ENCODE peak calls at places on chromosomes 1 and 21, in six cellular contexts. One of them, this sample, is unnamed.

GRCh38 chr1:154353460-154353904 is 28.2 kb downstream of the ATP8B2 start:
- DNase-seq in left lung: no peak
- DNase-seq in fibroblast of lung: peak; percentile 42
- DNase-seq in CD8-positive, alpha-beta T cell: no peak
- DNase-seq in PC-3: peak; percentile 58
- DNase-seq in stomach: peak; percentile 51
- DNase-seq in this sample: no peak

GRCh38 chr1:78279051-78279450 is 211.7 kb upstream of the PTGFR start:
- DNase-seq in fibroblast of lung: peak; percentile 98
- DNase-seq in stomach: no peak
- DNase-seq in left lung: no peak
- DNase-seq in CD8-positive, alpha-beta T cell: no peak
- DNase-seq in PC-3: peak; percentile 49
- DNase-seq in this sample: peak; percentile 89

GRCh38 chr1:115237023-115237422 is 101.0 kb downstream of the NGF start:
- DNase-seq in PC-3: no peak
- DNase-seq in stomach: no peak
- DNase-seq in CD8-positive, alpha-beta T cell: no peak
- DNase-seq in left lung: no peak
- DNase-seq in fibroblast of lung: no peak
- DNase-seq in this sample: no peak

GRCh38 chr1:79667848-79668696 is 661.5 kb upstream of the ADGRL4 start:
- DNase-seq in CD8-positive, alpha-beta T cell: no peak
- DNase-seq in stomach: no peak
- DNase-seq in left lung: no peak
- DNase-seq in fibroblast of lung: no peak
- DNase-seq in PC-3: no peak
- DNase-seq in this sample: no peak

GRCh38 chr1:2438038-2438437 is 25.7 kb upstream of the PEX10 start:
- DNase-seq in fibroblast of lung: no peak
- DNase-seq in stomach: no peak
- DNase-seq in PC-3: peak; percentile 28
- DNase-seq in left lung: no peak
- DNase-seq in CD8-positive, alpha-beta T cell: no peak
- DNase-seq in this sample: no peak

GRCh38 chr1:172180886-172181285 is 239.6 kb upstream of the C1orf105 start:
- DNase-seq in stomach: peak; percentile 42
- DNase-seq in left lung: peak; percentile 41
- DNase-seq in PC-3: no peak
- DNase-seq in CD8-positive, alpha-beta T cell: peak; percentile 14
- DNase-seq in fibroblast of lung: peak; percentile 54
- DNase-seq in this sample: no peak

GRCh38 chr1:21653744-21654100 is 15.4 kb downstream of the RAP1GAP start:
- DNase-seq in left lung: no peak
- DNase-seq in fibroblast of lung: no peak
- DNase-seq in CD8-positive, alpha-beta T cell: no peak
- DNase-seq in PC-3: no peak
- DNase-seq in stomach: no peak
- DNase-seq in this sample: no peak

GRCh38 chr1:31732343-31732742 is 28.5 kb upstream of the COL16A1 start:
- DNase-seq in CD8-positive, alpha-beta T cell: no peak
- DNase-seq in fibroblast of lung: no peak
- DNase-seq in left lung: no peak
- DNase-seq in stomach: no peak
- DNase-seq in PC-3: no peak
- DNase-seq in this sample: no peak

GRCh38 chr1:47431534-47431933 is 6.3 kb upstream of the FOXD2 start:
- DNase-seq in CD8-positive, alpha-beta T cell: no peak
- DNase-seq in stomach: no peak
- DNase-seq in left lung: no peak
- DNase-seq in PC-3: no peak
- DNase-seq in fibroblast of lung: peak; percentile 59
- DNase-seq in this sample: peak; percentile 59

GRCh38 chr21:31641416-31641922 is 18.0 kb upstream of the SOD1 start:
- DNase-seq in PC-3: no peak
- DNase-seq in stomach: no peak
- DNase-seq in fibroblast of lung: no peak
- DNase-seq in CD8-positive, alpha-beta T cell: no peak
- DNase-seq in left lung: no peak
- DNase-seq in this sample: no peak

GRCh38 chr1:184379111-184379752 is 7.6 kb upstream of the C1orf21 start:
- DNase-seq in fibroblast of lung: no peak
- DNase-seq in CD8-positive, alpha-beta T cell: no peak
- DNase-seq in PC-3: peak; percentile 12
- DNase-seq in stomach: no peak
- DNase-seq in left lung: no peak
- DNase-seq in this sample: no peak

GRCh38 chr1:100457683-100458082 is 80.3 kb upstream of the GPR88 start:
- DNase-seq in stomach: no peak
- DNase-seq in CD8-positive, alpha-beta T cell: no peak
- DNase-seq in fibroblast of lung: no peak
- DNase-seq in PC-3: no peak
- DNase-seq in left lung: no peak
- DNase-seq in this sample: no peak

GRCh38 chr1:64133036-64133435 is 70.4 kb upstream of the UBE2U start:
- DNase-seq in CD8-positive, alpha-beta T cell: no peak
- DNase-seq in left lung: no peak
- DNase-seq in stomach: no peak
- DNase-seq in PC-3: peak; percentile 97
- DNase-seq in fibroblast of lung: peak; percentile 92
- DNase-seq in this sample: peak; percentile 81

GRCh38 chr1:184489908-184490307 is 103.1 kb downstream of the C1orf21 start:
- DNase-seq in left lung: no peak
- DNase-seq in fibroblast of lung: no peak
- DNase-seq in CD8-positive, alpha-beta T cell: no peak
- DNase-seq in stomach: no peak
- DNase-seq in PC-3: no peak
- DNase-seq in this sample: no peak

GRCh38 chr1:46595127-46595526 is 8.9 kb downstream of the MKNK1 start:
- DNase-seq in PC-3: no peak
- DNase-seq in left lung: peak; percentile 79
- DNase-seq in fibroblast of lung: no peak
- DNase-seq in stomach: no peak
- DNase-seq in CD8-positive, alpha-beta T cell: no peak
- DNase-seq in this sample: no peak

GRCh38 chr1:178607718-178608408 is 95.0 kb downstream of the TEX35 start:
- DNase-seq in PC-3: no peak
- DNase-seq in stomach: no peak
- DNase-seq in CD8-positive, alpha-beta T cell: no peak
- DNase-seq in left lung: no peak
- DNase-seq in fibroblast of lung: peak; percentile 56
- DNase-seq in this sample: no peak

GRCh38 chr21:46455575-46456385 is 2.9 kb upstream of the DIP2A start:
- DNase-seq in stomach: no peak
- DNase-seq in CD8-positive, alpha-beta T cell: no peak
- DNase-seq in PC-3: peak; percentile 64
- DNase-seq in left lung: no peak
- DNase-seq in fibroblast of lung: peak; percentile 85
- DNase-seq in this sample: no peak

GRCh38 chr1:84722794-84723193 is 32.5 kb upstream of the SSX2IP start:
- DNase-seq in fibroblast of lung: peak; percentile 50
- DNase-seq in CD8-positive, alpha-beta T cell: no peak
- DNase-seq in left lung: no peak
- DNase-seq in PC-3: no peak
- DNase-seq in stomach: no peak
- DNase-seq in this sample: peak; percentile 40

GRCh38 chr1:84721152-84721551 is 30.9 kb upstream of the SSX2IP start:
- DNase-seq in PC-3: peak; percentile 41
- DNase-seq in CD8-positive, alpha-beta T cell: no peak
- DNase-seq in left lung: no peak
- DNase-seq in fibroblast of lung: peak; percentile 92
- DNase-seq in stomach: no peak
- DNase-seq in this sample: peak; percentile 57

GRCh38 chr1:84720275-84720780 is 30.1 kb upstream of the SSX2IP start:
- DNase-seq in left lung: no peak
- DNase-seq in CD8-positive, alpha-beta T cell: no peak
- DNase-seq in fibroblast of lung: no peak
- DNase-seq in PC-3: no peak
- DNase-seq in stomach: no peak
- DNase-seq in this sample: no peak

GRCh38 chr1:84726593-84727275 is 36.5 kb upstream of the SSX2IP start:
- DNase-seq in CD8-positive, alpha-beta T cell: no peak
- DNase-seq in PC-3: peak; percentile 50
- DNase-seq in fibroblast of lung: peak; percentile 51
- DNase-seq in left lung: no peak
- DNase-seq in stomach: no peak
- DNase-seq in this sample: no peak

GRCh38 chr1:84724128-84724860 is 34.0 kb upstream of the SSX2IP start:
- DNase-seq in CD8-positive, alpha-beta T cell: peak; percentile 62
- DNase-seq in PC-3: no peak
- DNase-seq in fibroblast of lung: no peak
- DNase-seq in left lung: no peak
- DNase-seq in stomach: no peak
- DNase-seq in this sample: no peak
- TF ChIP-seq CTCF in CD8-positive, alpha-beta T cell: peak; percentile 49
- TF ChIP-seq CTCF in PC-3: peak; percentile 64
- TF ChIP-seq CTCF in fibroblast of lung: no peak
- TF ChIP-seq CTCF in left lung: peak; percentile 44
- TF ChIP-seq CTCF in stomach: peak; percentile 18
- TF ChIP-seq CTCF in this sample: peak; percentile 12

DNA sequence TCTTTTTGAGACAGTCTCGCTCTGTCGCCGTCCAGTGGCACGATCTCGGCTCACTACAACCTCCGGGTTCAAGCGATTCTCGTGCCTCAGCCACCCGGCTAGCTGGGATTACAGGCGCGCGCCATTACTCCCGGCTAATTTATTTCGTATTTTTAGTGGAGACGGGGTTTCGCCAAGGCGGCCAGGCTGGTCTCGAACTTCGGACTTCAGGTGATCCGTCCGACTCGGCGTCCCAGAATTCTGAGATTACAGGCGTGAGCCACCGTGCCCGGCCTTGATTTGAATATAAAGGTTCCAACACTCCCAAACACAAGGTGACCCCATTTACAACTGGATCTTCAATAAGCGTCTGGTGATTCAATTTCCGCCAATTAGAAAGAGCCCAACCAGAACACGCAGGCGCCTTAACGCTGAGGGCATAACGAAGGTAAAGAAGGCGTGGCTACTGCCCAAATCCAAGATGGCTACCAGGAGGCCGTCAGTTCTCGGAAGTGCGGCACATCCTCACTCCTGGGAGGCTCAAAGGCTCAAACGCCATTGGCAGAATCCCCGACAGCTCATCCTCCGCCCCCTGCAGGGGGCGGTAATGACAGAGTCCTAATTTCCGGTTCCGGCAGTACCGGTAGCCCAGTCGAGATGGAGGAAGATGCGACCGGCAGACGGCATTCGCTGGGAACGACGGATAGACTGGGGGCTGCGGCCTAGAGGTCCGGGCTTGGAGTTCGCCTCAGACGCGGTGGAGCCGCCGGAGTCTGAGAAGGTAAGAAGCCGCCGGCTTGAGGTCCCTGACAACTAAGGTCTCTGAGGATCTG is at the start of gene SLC25A44:
- DNase-seq in CD8-positive, alpha-beta T cell: peak; percentile 95
- DNase-seq in left lung: peak; percentile 97
- DNase-seq in fibroblast of lung: peak; percentile 98
- DNase-seq in stomach: peak; percentile 96
- DNase-seq in PC-3: peak; percentile 100
- DNase-seq in this sample: peak; percentile 97
- TF ChIP-seq CTCF in CD8-positive, alpha-beta T cell: peak; percentile 13
- TF ChIP-seq CTCF in left lung: peak; percentile 69
- TF ChIP-seq CTCF in fibroblast of lung: peak; percentile 45
- TF ChIP-seq CTCF in stomach: peak; percentile 73
- TF ChIP-seq CTCF in PC-3: peak; percentile 43
- TF ChIP-seq CTCF in this sample: peak; percentile 57

GRCh38 chr1:58783090-58783992 is 506 bp downstream of the JUN start:
- DNase-seq in fibroblast of lung: peak; percentile 62
- DNase-seq in CD8-positive, alpha-beta T cell: peak; percentile 38
- DNase-seq in PC-3: peak; percentile 41
- DNase-seq in stomach: peak; percentile 63
- DNase-seq in left lung: peak; percentile 67
- DNase-seq in this sample: no peak

GRCh38 chr1:58786184-58786926 is 2.5 kb upstream of the JUN start:
- DNase-seq in fibroblast of lung: peak; percentile 62
- DNase-seq in left lung: no peak
- DNase-seq in stomach: no peak
- DNase-seq in PC-3: no peak
- DNase-seq in CD8-positive, alpha-beta T cell: no peak
- DNase-seq in this sample: no peak

GRCh38 chr1:58785424-58786058 is 1.7 kb upstream of the JUN start:
- DNase-seq in PC-3: peak; percentile 80
- DNase-seq in CD8-positive, alpha-beta T cell: peak; percentile 34
- DNase-seq in left lung: peak; percentile 69
- DNase-seq in stomach: peak; percentile 82
- DNase-seq in fibroblast of lung: peak; percentile 66
- DNase-seq in this sample: no peak

GRCh38 chr1:58783993-58784757 is at the start of gene JUN:
- DNase-seq in fibroblast of lung: peak; percentile 99
- DNase-seq in stomach: peak; percentile 99
- DNase-seq in CD8-positive, alpha-beta T cell: peak; percentile 98
- DNase-seq in PC-3: peak; percentile 99
- DNase-seq in left lung: peak; percentile 100
- DNase-seq in this sample: peak; percentile 99

DNA sequence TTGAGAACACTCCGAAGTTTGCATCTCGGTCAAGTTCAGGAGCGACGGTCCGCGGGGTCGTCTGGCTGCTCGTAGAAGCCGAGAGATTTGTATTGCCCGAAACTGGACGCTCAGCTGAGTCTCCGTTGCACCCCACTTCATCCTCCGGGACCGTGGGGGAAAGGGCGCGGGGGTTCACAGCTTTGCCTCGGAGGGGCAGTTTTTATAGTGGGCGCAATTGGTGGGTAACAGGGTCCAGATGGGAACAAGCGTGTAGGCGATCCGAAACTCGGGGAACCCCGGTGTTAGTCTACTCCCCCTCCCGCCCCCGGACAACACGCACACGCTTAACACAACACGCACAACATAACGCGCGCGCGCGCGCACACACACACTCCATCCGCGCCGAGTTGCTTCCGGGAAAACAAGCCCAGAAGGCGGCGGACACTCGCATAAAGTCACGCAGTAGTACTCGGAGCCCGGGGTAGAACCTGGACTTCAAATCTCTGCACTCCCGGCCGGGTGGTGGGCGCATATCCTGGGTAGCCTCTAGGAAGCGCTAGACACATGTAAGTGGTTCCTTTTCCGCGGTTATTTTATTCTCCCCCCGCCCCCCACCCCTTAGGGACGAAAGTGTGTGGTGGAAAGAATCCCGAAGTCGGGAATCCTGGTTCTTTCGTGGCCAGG is 1.0 kb upstream of the JUN start:
- DNase-seq in fibroblast of lung: peak; percentile 94
- DNase-seq in CD8-positive, alpha-beta T cell: peak; percentile 86
- DNase-seq in left lung: peak; percentile 89
- DNase-seq in stomach: peak; percentile 89
- DNase-seq in PC-3: peak; percentile 85
- DNase-seq in this sample: peak; percentile 88
- TF ChIP-seq CTCF in fibroblast of lung: peak; percentile 81
- TF ChIP-seq CTCF in CD8-positive, alpha-beta T cell: peak; percentile 42
- TF ChIP-seq CTCF in left lung: peak; percentile 52
- TF ChIP-seq CTCF in stomach: peak; percentile 66
- TF ChIP-seq CTCF in PC-3: peak; percentile 71
- TF ChIP-seq CTCF in this sample: peak; percentile 88

DNA sequence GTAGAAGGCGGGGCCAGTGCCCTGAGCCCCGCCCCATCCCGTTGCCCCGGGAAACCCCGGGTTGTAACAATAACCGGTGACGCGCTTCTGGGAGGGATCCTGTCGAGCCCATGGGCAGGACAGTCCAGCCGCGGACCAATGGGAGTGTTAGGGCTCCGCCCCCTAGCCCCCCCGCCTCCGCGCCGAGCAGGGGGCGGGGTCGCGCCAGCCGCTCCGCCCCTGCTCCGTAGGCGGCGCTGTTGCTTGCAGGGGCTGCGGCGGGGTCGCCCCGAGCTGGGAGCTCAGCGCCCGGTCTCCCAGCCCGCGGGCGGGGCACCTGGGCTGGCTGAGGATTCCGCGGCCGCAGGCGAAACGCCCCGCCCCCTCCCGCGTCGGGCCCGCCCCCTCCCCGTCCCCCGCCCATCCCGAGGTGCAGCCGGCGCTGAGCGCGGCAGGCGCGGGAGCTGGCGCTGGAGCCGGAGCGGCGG is at the start of gene FOXO6:
- DNase-seq in left lung: peak; percentile 99
- DNase-seq in stomach: peak; percentile 100
- DNase-seq in CD8-positive, alpha-beta T cell: peak; percentile 93
- DNase-seq in fibroblast of lung: peak; percentile 93
- DNase-seq in PC-3: peak; percentile 99
- DNase-seq in this sample: peak; percentile 62
- TF ChIP-seq CTCF in left lung: peak; percentile 55
- TF ChIP-seq CTCF in stomach: peak; percentile 79
- TF ChIP-seq CTCF in CD8-positive, alpha-beta T cell: no peak
- TF ChIP-seq CTCF in fibroblast of lung: peak; percentile 17
- TF ChIP-seq CTCF in PC-3: peak; percentile 19
- TF ChIP-seq CTCF in this sample: peak; percentile 13